ENCODE peak calls at places on chromosomes 3 and 15, in eight cellular contexts. I is thoracic aorta; Y is dorsolateral prefrontal cortex; T is CD8-positive, alpha-beta memory T cell; K is uterus; F is fibroblast of lung; P is psoas muscle; Q is cardiac muscle cell. W is an unnamed sample.

GRCh38 chr15:66673410-66674322 is 28.4 kb upstream of the SMAD6 start:
- DNase-seq in I (no peak), Y (no peak), T (no peak), K (no peak), F (peak; percentile 51), P (no peak), Q (peak; percentile 66), W (no peak)

GRCh38 chr3:30112904-30113484 is 493.4 kb upstream of the TGFBR2 start:
- DNase-seq in I (no peak), Y (no peak), T (no peak), K (no peak), F (peak; percentile 45), P (no peak), Q (peak; percentile 49), W (peak; percentile 79)

GRCh38 chr15:99117563-99118257 is 12.8 kb downstream of the SYNM start:
- DNase-seq in I (no peak), Y (no peak), T (no peak), K (no peak), F (no peak), P (no peak), Q (no peak), W (no peak)

GRCh38 chr3:80391573-80391972 is 623.8 kb upstream of the ROBO1 start:
- DNase-seq in I (no peak), Y (no peak), T (no peak), K (no peak), F (no peak), P (no peak), Q (no peak), W (no peak)

GRCh38 chr15:87207945-87208580 is 1048.5 kb downstream of the NTRK3 start:
- DNase-seq in I (no peak), Y (no peak), T (no peak), K (no peak), F (peak; percentile 89), P (no peak), Q (no peak), W (no peak)

GRCh38 chr15:84795186-84795585 is 22.0 kb upstream of the ALPK3 start:
- DNase-seq in I (no peak), Y (no peak), T (no peak), K (no peak), F (no peak), P (no peak), Q (no peak), W (no peak)

GRCh38 chr3:9404680-9405079 is 7.3 kb downstream of the SETD5 start:
- DNase-seq in I (no peak), Y (no peak), T (no peak), K (no peak), F (no peak), P (no peak), Q (peak; percentile 14), W (no peak)

GRCh38 chr3:162468791-162469190 is 972.2 kb downstream of the OTOL1 start:
- DNase-seq in I (no peak), Y (no peak), T (no peak), K (no peak), F (no peak), P (no peak), Q (no peak), W (no peak)

GRCh38 chr3:16514021-16514700 is 662 bp upstream of the RFTN1 start:
- DNase-seq in I (no peak), Y (no peak), T (no peak), K (no peak), F (no peak), P (no peak), Q (no peak), W (no peak)

GRCh38 chr3:16516695-16517481 is 3.4 kb upstream of the RFTN1 start:
- DNase-seq in I (no peak), Y (no peak), T (peak; percentile 11), K (peak; percentile 65), F (peak; percentile 76), P (peak; percentile 59), Q (peak; percentile 73), W (peak; percentile 39)

GRCh38 chr3:16515885-16516420 is 2.5 kb upstream of the RFTN1 start:
- DNase-seq in I (no peak), Y (no peak), T (no peak), K (no peak), F (no peak), P (no peak), Q (no peak), W (peak; percentile 82)

GRCh38 chr3:16513141-16514020 is at the start of gene RFTN1:
- DNase-seq in I (no peak), Y (no peak), T (peak; percentile 29), K (peak; percentile 65), F (peak; percentile 71), P (peak; percentile 74), Q (peak; percentile 72), W (peak; percentile 39)

GRCh38 chr3:16514799-16515353 is 1.4 kb upstream of the RFTN1 start:
- DNase-seq in I (no peak), Y (no peak), T (no peak), K (no peak), F (no peak), P (no peak), Q (no peak), W (no peak)
- H3K27ac ChIP-seq in I (peak overlapping the region; percentile 86), Y (peak overlapping the region; percentile 51), T (no peak overlapping the region), K (peak overlapping the region; percentile 78), F (no peak overlapping the region), P (peak overlapping the region; percentile 69), Q (no peak overlapping the region), W (no peak overlapping the region)

DNA sequence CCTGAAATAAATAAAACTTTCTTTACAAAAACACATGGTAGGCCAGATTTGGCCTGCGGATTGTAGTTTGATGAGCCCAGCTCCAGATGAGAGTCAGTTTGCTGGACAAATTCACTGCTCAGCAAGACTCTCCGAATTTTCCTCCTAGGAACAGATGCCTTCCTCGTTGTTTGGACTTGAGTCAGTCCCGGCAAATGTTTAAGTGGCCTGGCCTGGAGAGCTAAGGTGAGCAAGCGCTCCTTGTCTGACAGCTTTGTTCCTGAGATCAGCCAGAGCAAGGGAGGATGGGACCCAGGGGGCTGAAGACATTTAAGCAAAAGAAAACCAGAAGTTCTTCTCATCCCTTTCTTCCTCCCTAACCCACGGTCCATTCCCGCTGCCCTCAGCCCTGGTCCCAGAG is 40.2 kb downstream of the POLR2M start:
- DNase-seq in I (no peak), Y (no peak), T (no peak), K (peak; percentile 30), F (no peak), P (no peak), Q (no peak), W (no peak)
- H3K4me3 ChIP-seq in I (peak overlapping the region; percentile 52), Y (no peak overlapping the region), T (no peak overlapping the region), K (peak overlapping the region; percentile 16), F (no peak overlapping the region), P (peak overlapping the region; percentile 28), Q (no peak overlapping the region), W (no peak overlapping the region)

GRCh38 chr15:68794307-68794706 is 26.4 kb downstream of the ANP32A start:
- DNase-seq in I (no peak), Y (no peak), T (no peak), K (no peak), F (no peak), P (no peak), Q (no peak), W (no peak)
- H3K27ac ChIP-seq in I (no peak overlapping the region), Y (peak overlapping the region; percentile 98), T (no peak overlapping the region), K (no peak overlapping the region), F (no peak overlapping the region), P (peak overlapping the region; percentile 83), Q (no peak overlapping the region), W (no peak overlapping the region)

GRCh38 chr3:130748520-130748919 is 1.9 kb upstream of the PIK3R4 start:
- DNase-seq in I (no peak), Y (no peak), T (no peak), K (no peak), F (no peak), P (no peak), Q (no peak), W (no peak)
- H3K4me3 ChIP-seq in I (peak overlapping the region; percentile 89), Y (no peak overlapping the region), T (no peak overlapping the region), K (peak overlapping the region; percentile 99), F (peak overlapping the region; percentile 19), P (no peak overlapping the region), Q (no peak overlapping the region), W (peak overlapping the region; percentile 74)

GRCh38 chr3:86815880-86816279 is 175.1 kb downstream of the VGLL3 start:
- DNase-seq in I (no peak), Y (no peak), T (no peak), K (no peak), F (peak; percentile 39), P (no peak), Q (no peak), W (no peak)

GRCh38 chr3:86814918-86815655 is 175.9 kb downstream of the VGLL3 start:
- DNase-seq in I (no peak), Y (no peak), T (no peak), K (no peak), F (peak; percentile 73), P (no peak), Q (no peak), W (no peak)

DNA sequence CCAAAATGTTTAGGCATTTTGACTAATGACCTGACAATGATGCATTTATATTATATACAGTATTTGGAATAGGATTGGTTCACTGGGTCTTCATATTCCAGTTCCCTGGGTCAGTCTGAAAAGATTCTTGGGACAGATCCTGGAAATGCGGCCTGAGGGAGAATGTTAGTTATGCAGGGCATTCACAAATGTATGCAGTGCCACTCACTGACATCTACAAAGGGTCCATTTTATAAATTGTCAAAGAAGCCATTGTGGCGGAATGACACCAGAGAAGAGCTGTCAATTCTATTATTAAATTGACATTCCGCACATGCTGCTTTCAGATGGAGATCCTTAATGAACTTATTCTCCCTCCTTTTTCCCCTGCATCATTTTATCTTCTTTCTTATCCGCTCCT is 176.6 kb downstream of the VGLL3 start:
- DNase-seq in I (no peak), Y (no peak), T (no peak), K (no peak), F (peak; percentile 37), P (no peak), Q (no peak), W (no peak)
- H3K27ac ChIP-seq in I (no peak overlapping the region), Y (no peak overlapping the region), T (no peak overlapping the region), K (no peak overlapping the region), F (no peak overlapping the region), P (no peak overlapping the region), Q (no peak overlapping the region), W (no peak overlapping the region)

GRCh38 chr3:190319660-190320059 is 2.6 kb downstream of the CLDN1 start:
- DNase-seq in I (no peak), Y (no peak), T (no peak), K (no peak), F (peak; percentile 18), P (no peak), Q (no peak), W (peak; percentile 23)
- H3K4me3 ChIP-seq in I (no peak overlapping the region), Y (no peak overlapping the region), T (no peak overlapping the region), K (peak overlapping the region; percentile 63), F (no peak overlapping the region), P (no peak overlapping the region), Q (no peak overlapping the region), W (peak overlapping the region; percentile 78)

GRCh38 chr3:32313723-32314473 is 75.4 kb downstream of the CMTM8 start:
- DNase-seq in I (no peak), Y (no peak), T (no peak), K (no peak), F (peak; percentile 53), P (no peak), Q (no peak), W (peak; percentile 7)
- H3K27ac ChIP-seq in I (no peak overlapping the region), Y (no peak overlapping the region), T (no peak overlapping the region), K (no peak overlapping the region), F (no peak overlapping the region), P (no peak overlapping the region), Q (no peak overlapping the region), W (no peak overlapping the region)

DNA sequence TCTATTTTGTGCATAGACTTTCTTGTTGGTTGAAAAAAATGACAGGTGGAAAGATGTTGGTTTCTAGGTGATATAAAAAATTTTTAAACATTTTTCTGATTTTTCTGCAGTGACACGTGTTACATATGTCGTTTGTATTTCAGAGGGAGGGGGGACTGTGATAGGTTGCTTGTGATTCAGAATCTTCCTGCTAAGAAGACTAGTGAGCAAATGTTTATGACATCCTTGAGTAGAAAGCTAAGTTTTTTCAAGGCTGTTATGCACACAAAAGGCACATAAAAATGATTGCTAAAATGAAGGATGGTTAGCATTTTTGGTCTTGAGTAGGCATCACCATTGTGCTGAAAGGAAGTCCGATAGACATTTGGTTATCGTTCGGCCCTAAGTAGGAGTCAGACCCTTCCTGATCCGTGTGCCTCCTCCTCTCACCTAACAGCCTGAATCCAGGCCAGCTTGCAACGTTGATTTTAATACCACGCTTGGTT is 1.5 kb downstream of the ZNF639 start:
- DNase-seq in I (no peak), Y (no peak), T (no peak), K (no peak), F (peak; percentile 58), P (no peak), Q (no peak), W (peak; percentile 17)
- H3K4me3 ChIP-seq in I (peak overlapping the region; percentile 79), Y (peak overlapping the region; percentile 87), T (peak overlapping the region; percentile 65), K (peak overlapping the region; percentile 71), F (peak overlapping the region; percentile 73), P (peak overlapping the region; percentile 99), Q (peak overlapping the region; percentile 74), W (peak overlapping the region; percentile 95)

W was measured in A673.